ENCODE peak calls at places on chromosomes 1 and 21, in six cellular contexts. V is H1, N is HCT116, T is GM12878, J is K562, Z is HepG2. L is an unnamed sample.

GRCh38 chr1:68217060-68217554 is 15.2 kb downstream of the WLS start:
- DNase-seq in V (no peak), N (no peak), T (no peak), J (no peak), Z (no peak), L (no peak)

GRCh38 chr1:202860744-202861419 is 28.1 kb downstream of the RABIF start:
- DNase-seq in V (peak; percentile 85), N (peak; percentile 38), T (no peak), J (peak; percentile 57), Z (peak; percentile 83), L (peak; percentile 77)

GRCh38 chr1:222817529-222817928 is 2.7 kb downstream of the DISP1 start:
- DNase-seq in V (no peak), N (peak; percentile 88), T (no peak), J (no peak), Z (no peak), L (no peak)

GRCh38 chr1:99935534-99935933 is 34.3 kb upstream of the SLC35A3 start:
- DNase-seq in V (no peak), N (no peak), T (no peak), J (no peak), Z (no peak), L (no peak)

GRCh38 chr1:242017580-242018233 is 18.8 kb upstream of the MAP1LC3C start:
- DNase-seq in V (peak; percentile 61), N (peak; percentile 41), T (no peak), J (peak; percentile 80), Z (peak; percentile 47), L (peak; percentile 38)

GRCh38 chr1:8418301-8418700 is 100.4 kb downstream of the SLC45A1 start:
- DNase-seq in V (no peak), N (no peak), T (no peak), J (no peak), Z (no peak), L (no peak)

GRCh38 chr1:23384312-23385058 is 14.8 kb upstream of the ZNF436 start:
- DNase-seq in V (no peak), N (no peak), T (no peak), J (peak; percentile 68), Z (peak; percentile 68), L (no peak)

GRCh38 chr1:119132179-119132578 is 8.3 kb downstream of the WARS2 start:
- DNase-seq in V (no peak), N (no peak), T (no peak), J (no peak), Z (no peak), L (no peak)

GRCh38 chr1:228978486-228979324 is 243.4 kb downstream of the RHOU start:
- DNase-seq in V (no peak), N (no peak), T (no peak), J (no peak), Z (no peak), L (no peak)

GRCh38 chr1:201011616-201012015 is 11.9 kb downstream of the KIF21B start:
- DNase-seq in V (no peak), N (no peak), T (no peak), J (no peak), Z (no peak), L (no peak)

GRCh38 chr1:91026320-91026719 is 4.5 kb upstream of the ZNF644 start:
- DNase-seq in V (no peak), N (no peak), T (no peak), J (no peak), Z (peak; percentile 74), L (no peak)

GRCh38 chr1:111725192-111725591 is 14.0 kb downstream of the INKA2 start:
- DNase-seq in V (peak; percentile 53), N (no peak), T (no peak), J (peak; percentile 20), Z (no peak), L (no peak)

GRCh38 chr21:27519357-27519756 is 552.5 kb upstream of the ADAMTS5 start:
- DNase-seq in V (no peak), N (no peak), T (no peak), J (no peak), Z (no peak), L (no peak)

GRCh38 chr1:171087896-171088295 is 2.8 kb upstream of the FMO3 start:
- DNase-seq in V (no peak), N (no peak), T (no peak), J (no peak), Z (no peak), L (no peak)

GRCh38 chr1:177646757-177647730 is 322.8 kb downstream of the SEC16B start:
- DNase-seq in V (no peak), N (no peak), T (peak; percentile 12), J (no peak), Z (peak; percentile 29), L (no peak)

GRCh38 chr1:180173451-180173850 is 18.8 kb downstream of the QSOX1 start:
- DNase-seq in V (no peak), N (no peak), T (no peak), J (no peak), Z (no peak), L (no peak)

GRCh38 chr1:180175291-180175690 is 20.6 kb downstream of the QSOX1 start:
- DNase-seq in V (no peak), N (no peak), T (no peak), J (no peak), Z (no peak), L (no peak)

GRCh38 chr1:180171691-180172090 is 17.0 kb downstream of the QSOX1 start:
- DNase-seq in V (no peak), N (no peak), T (no peak), J (no peak), Z (no peak), L (no peak)

GRCh38 chr1:180175806-180176205 is 21.1 kb downstream of the QSOX1 start:
- DNase-seq in V (no peak), N (no peak), T (no peak), J (no peak), Z (no peak), L (no peak)

DNA sequence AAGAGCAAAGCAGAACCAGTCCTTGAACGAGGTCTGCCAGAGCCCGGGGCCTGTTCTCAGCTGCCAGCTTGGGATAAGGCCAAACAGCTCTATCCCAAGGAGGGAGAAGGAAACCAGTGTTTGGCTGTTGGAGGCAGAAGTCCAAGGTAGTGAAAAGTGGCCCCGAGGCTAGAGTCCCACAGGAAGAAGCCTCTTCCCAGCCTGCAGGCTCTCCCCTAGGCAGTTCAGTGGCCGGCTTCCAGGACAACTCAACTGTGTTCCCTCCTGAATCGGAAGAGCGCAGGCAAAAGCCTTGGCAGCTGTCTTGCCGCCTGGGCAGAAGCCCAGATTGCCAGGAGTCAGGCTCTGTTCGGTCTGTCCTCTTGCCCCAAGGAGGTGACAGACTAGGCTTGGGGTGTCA is 19.3 kb downstream of the QSOX1 start:
- DNase-seq in V (no peak), N (no peak), T (no peak), J (no peak), Z (no peak), L (no peak)
- H3K4me1 ChIP-seq in V (no peaks in the 10 kb centered on the region), N (peaks cover 20% of the 10 kb centered on the region), T (no peaks in the 10 kb centered on the region), J (peaks cover 4% of the 10 kb centered on the region), Z (peaks cover 24% of the 10 kb centered on the region), L (peaks cover 4% of the 10 kb centered on the region)

GRCh38 chr1:226888816-226889215 is 18.4 kb downstream of the PSEN2 start:
- DNase-seq in V (no peak), N (no peak), T (no peak), J (no peak), Z (no peak), L (no peak)
- H3K36me3 ChIP-seq in V (peaks cover 6% of the 10 kb centered on the region), N (peaks cover 7% of the 10 kb centered on the region), T (no peaks in the 10 kb centered on the region), J (peaks cover 28% of the 10 kb centered on the region), Z (peaks cover 2% of the 10 kb centered on the region), L (peaks cover 95% of the 10 kb centered on the region)

DNA sequence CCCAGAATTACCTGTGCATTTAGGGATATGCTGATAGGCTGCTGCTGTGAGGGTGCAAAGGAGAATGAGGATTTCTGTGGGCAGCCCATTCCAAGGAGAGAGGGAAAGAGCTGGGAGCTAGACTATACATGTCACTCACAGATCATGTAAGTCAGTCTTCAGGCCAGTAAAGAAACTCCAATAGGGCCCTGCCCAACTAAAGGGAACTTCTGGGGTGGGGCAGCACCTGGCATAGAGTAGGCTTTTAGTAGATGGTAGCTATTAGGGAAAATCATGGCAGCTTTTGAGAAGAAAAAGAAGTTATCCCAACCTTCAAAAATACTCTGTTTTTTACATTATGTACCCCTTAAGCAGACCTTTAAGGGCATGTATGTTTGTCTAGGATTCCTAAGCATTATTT is 89.6 kb downstream of the ST6GALNAC3 start:
- DNase-seq in V (no peak), N (no peak), T (no peak), J (no peak), Z (no peak), L (no peak)
- TF ChIP-seq YY1 in V (no peak), N (no peak), T (no peak), J (no peak), Z (no peak), L (no peak)

GRCh38 chr1:113282897-113283285 is 107.4 kb upstream of the MAGI3 start:
- DNase-seq in V (no peak), N (no peak), T (no peak), J (no peak), Z (no peak), L (no peak)
- H3K4me1 ChIP-seq in V (no peaks in the 10 kb centered on the region), N (no peaks in the 10 kb centered on the region), T (no peaks in the 10 kb centered on the region), J (no peaks in the 10 kb centered on the region), Z (no peaks in the 10 kb centered on the region), L (no peaks in the 10 kb centered on the region)

DNA sequence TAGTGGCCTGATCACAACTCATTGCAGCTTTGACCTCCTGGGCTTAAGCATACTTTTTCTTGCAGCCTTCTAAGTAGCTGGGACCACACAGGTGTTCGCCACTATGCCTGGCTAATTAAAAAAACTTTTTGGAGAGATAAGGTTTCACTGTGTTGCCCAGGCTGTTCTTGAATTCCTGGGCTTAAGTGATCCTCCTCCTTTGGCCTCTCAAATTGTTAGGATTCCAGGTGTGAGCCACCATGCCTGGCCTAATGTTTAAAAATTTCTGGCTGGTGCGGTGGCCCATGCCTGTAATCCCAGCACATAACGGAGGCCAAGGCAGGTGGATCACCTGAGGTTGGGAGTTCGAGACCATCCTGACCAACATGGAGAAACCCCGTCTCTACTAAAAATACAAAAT is 24.4 kb downstream of the YTHDF2 start:
- DNase-seq in V (no peak), N (no peak), T (no peak), J (no peak), Z (no peak), L (no peak)
- H3K36me3 ChIP-seq in V (peaks cover 3% of the 10 kb centered on the region), N (peaks cover 31% of the 10 kb centered on the region), T (peaks cover 17% of the 10 kb centered on the region), J (peaks cover 80% of the 10 kb centered on the region), Z (peaks cover 17% of the 10 kb centered on the region), L (peaks cover 81% of the 10 kb centered on the region)

DNA sequence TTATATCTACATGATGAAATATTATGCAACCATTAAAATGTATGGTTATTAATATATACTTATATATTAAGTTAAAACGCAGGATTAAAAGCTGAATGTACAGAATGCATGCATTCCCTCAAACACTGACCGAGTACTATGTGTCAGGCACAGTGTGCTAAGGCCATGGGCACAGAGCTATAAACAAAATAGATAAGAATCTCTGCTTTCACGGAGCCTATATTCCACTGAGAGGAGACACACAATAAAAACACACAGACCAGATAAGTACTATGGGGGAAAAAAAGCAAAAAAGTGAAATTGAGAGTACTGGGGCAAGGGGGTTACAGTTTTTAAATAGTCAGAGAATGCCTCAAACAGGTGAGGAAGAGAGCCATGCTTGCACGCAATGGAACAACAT is 62.7 kb downstream of the GPATCH2 start:
- DNase-seq in V (no peak), N (no peak), T (no peak), J (no peak), Z (no peak), L (no peak)
- TF ChIP-seq YY1 in V (no peak), N (no peak), T (no peak), J (no peak), Z (no peak), L (no peak)

DNA sequence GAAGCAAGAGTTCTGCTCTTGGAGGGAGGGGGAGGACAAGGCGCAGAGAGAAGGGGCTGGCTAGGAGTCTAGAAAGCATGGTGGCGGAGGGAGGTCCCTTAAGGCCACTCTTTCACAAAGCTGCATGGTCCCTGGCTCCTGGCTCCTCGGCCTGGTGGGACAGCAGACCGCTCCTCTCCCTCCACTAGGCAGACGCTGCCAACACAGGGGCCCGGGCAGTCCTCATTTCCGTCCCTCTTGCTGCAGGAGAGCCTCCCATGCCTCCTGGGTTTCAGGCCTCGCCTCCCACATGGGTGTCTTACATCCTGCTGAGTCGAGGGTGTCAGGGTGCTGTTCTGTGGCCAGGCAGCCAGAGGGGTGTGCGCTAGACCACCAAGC is 108.0 kb downstream of the CASZ1 start:
- DNase-seq in V (no peak), N (no peak), T (no peak), J (no peak), Z (no peak), L (no peak)
- H3K4me1 ChIP-seq in V (peaks cover 15% of the 10 kb centered on the region), N (peaks cover 36% of the 10 kb centered on the region), T (peaks cover 15% of the 10 kb centered on the region), J (peaks cover 9% of the 10 kb centered on the region), Z (peaks cover 77% of the 10 kb centered on the region), L (peaks cover 19% of the 10 kb centered on the region)

L was measured in NT2/D1.